ENCODE peak calls at places on chromosomes 2 and 18, in four cellular contexts. D is D721Med, H is MCF 10A, P is SW480. K is an unnamed sample.

GRCh38 chr2:128623776-128624424 is 305.2 kb upstream of the HS6ST1 start:
- DNase-seq in D (no peak), H (peak; percentile 67), P (peak; percentile 13), K (no peak)

GRCh38 chr2:71609958-71610357 is 156.6 kb downstream of the DYSF start:
- DNase-seq in D (no peak), H (peak; percentile 33), P (peak; percentile 63), K (no peak)

GRCh38 chr2:23495661-23496114 is 110.7 kb downstream of the KLHL29 start:
- DNase-seq in D (peak; percentile 75), H (no peak), P (no peak), K (no peak)

GRCh38 chr2:43405829-43406228 is 179.4 kb upstream of the ZFP36L2 start:
- DNase-seq in D (no peak), H (no peak), P (no peak), K (no peak)

GRCh38 chr2:14982790-14983189 is 350.3 kb downstream of the LRATD1 start:
- DNase-seq in D (no peak), H (no peak), P (no peak), K (no peak)

GRCh38 chr2:88810017-88810416 is 118.5 kb downstream of the RPIA start:
- DNase-seq in D (no peak), H (no peak), P (peak; percentile 9), K (no peak)

GRCh38 chr2:152740743-152741328 is 22.4 kb downstream of the ARL6IP6 start:
- DNase-seq in D (no peak), H (peak; percentile 63), P (peak; percentile 65), K (peak; percentile 74)

GRCh38 chr2:30790879-30791278 is 16.4 kb downstream of the CAPN13 start:
- DNase-seq in D (no peak), H (no peak), P (no peak), K (no peak)

GRCh38 chr18:9741821-9742541 is 33.9 kb downstream of the RAB31 start:
- DNase-seq in D (no peak), H (peak; percentile 54), P (peak; percentile 73), K (no peak)

GRCh38 chr2:149715005-149715592 is 127.5 kb upstream of the MMADHC start:
- DNase-seq in D (no peak), H (peak; percentile 63), P (peak; percentile 50), K (no peak)

GRCh38 chr18:44744206-44745180 is 63.8 kb downstream of the SETBP1 start:
- DNase-seq in D (no peak), H (no peak), P (no peak), K (no peak)

GRCh38 chr2:25400576-25401241 is 59.0 kb upstream of the DNMT3A start:
- DNase-seq in D (no peak), H (no peak), P (no peak), K (no peak)

GRCh38 chr2:96887419-96888081 is 17.7 kb upstream of the SEMA4C start:
- DNase-seq in D (no peak), H (no peak), P (no peak), K (no peak)

GRCh38 chr2:8146329-8147048 is 535.4 kb upstream of the ID2 start:
- DNase-seq in D (no peak), H (no peak), P (no peak), K (no peak)

GRCh38 chr2:192004188-192004963 is 157.5 kb upstream of the CAVIN2 start:
- DNase-seq in D (no peak), H (no peak), P (no peak), K (no peak)

GRCh38 chr18:71018816-71019215 is 730.0 kb downstream of the SOCS6 start:
- DNase-seq in D (no peak), H (no peak), P (no peak), K (no peak)

GRCh38 chr2:75200140-75200985 is 1.0 kb upstream of the TACR1 start:
- DNase-seq in D (no peak), H (peak; percentile 52), P (peak; percentile 53), K (peak; percentile 73)

GRCh38 chr2:167861574-167862193 is 385.7 kb downstream of the STK39 start:
- DNase-seq in D (no peak), H (no peak), P (no peak), K (no peak)

GRCh38 chr2:120791961-120792295 is 56.3 kb downstream of the GLI2 start:
- DNase-seq in D (no peak), H (peak; percentile 56), P (peak; percentile 86), K (no peak)

GRCh38 chr2:176130153-176130916 is 830 bp downstream of the HOXD8 start:
- DNase-seq in D (no peak), H (no peak), P (peak; percentile 59), K (no peak)

GRCh38 chr2:234435836-234436481 is 60.9 kb downstream of the ARL4C start:
- DNase-seq in D (no peak), H (no peak), P (no peak), K (no peak)

GRCh38 chr2:36356199-36356989 is 816 bp downstream of the CRIM1 start:
- DNase-seq in D (no peak), H (peak; percentile 52), P (peak; percentile 65), K (no peak)

GRCh38 chr2:26401739-26402541 is at the start of gene DRC1:
- DNase-seq in D (peak; percentile 74), H (no peak), P (peak; percentile 87), K (peak; percentile 90)

GRCh38 chr2:238525990-238526389 is 99.3 kb downstream of the ASB1 start:
- DNase-seq in D (no peak), H (no peak), P (no peak), K (no peak)

GRCh38 chr2:176080540-176081355 is 3.0 kb downstream of the EVX2 start:
- DNase-seq in D (no peak), H (no peak), P (peak; percentile 82), K (no peak)

GRCh38 chr2:62303818-62304217 is 107.9 kb downstream of the B3GNT2 start:
- DNase-seq in D (no peak), H (no peak), P (no peak), K (no peak)

GRCh38 chr2:24021122-24021998 is 11.5 kb downstream of the MFSD2B start:
- DNase-seq in D (no peak), H (peak; percentile 79), P (peak; percentile 25), K (no peak)

GRCh38 chr2:113079123-113079522 is 11.4 kb downstream of the IL1F10 start:
- DNase-seq in D (no peak), H (peak; percentile 66), P (peak; percentile 77), K (no peak)

GRCh38 chr2:174235680-174236079 is 12.7 kb downstream of the OLA1 start:
- DNase-seq in D (no peak), H (peak; percentile 13), P (no peak), K (no peak)

GRCh38 chr2:76506538-76506937 is 795.8 kb upstream of the GCFC2 start:
- DNase-seq in D (no peak), H (peak; percentile 32), P (no peak), K (no peak)

GRCh38 chr2:223087466-223087865 is 35.5 kb downstream of the KCNE4 start:
- DNase-seq in D (no peak), H (no peak), P (no peak), K (no peak)

GRCh38 chr2:128457716-128458115 is 139.0 kb upstream of the HS6ST1 start:
- DNase-seq in D (no peak), H (no peak), P (no peak), K (no peak)

GRCh38 chr2:42007596-42007995 is 40.2 kb upstream of the PKDCC start:
- DNase-seq in D (no peak), H (no peak), P (no peak), K (no peak)

GRCh38 chr2:128277961-128278681 is 40.5 kb downstream of the HS6ST1 start:
- DNase-seq in D (no peak), H (no peak), P (no peak), K (no peak)

GRCh38 chr18:74242451-74243096 is 49.2 kb downstream of the CYB5A start:
- DNase-seq in D (no peak), H (no peak), P (no peak), K (no peak)

GRCh38 chr2:239151201-239152131 is 249.4 kb downstream of the HDAC4 start:
- DNase-seq in D (no peak), H (no peak), P (no peak), K (no peak)

GRCh38 chr2:163723352-163723751 is 12.5 kb downstream of the FIGN start:
- DNase-seq in D (no peak), H (no peak), P (no peak), K (no peak)